ENCODE peak calls at places on chromosomes 12 and 14, in eight cellular contexts. One of them, this sample, is unnamed.

GRCh38 chr12:40760821-40761220 is 68.6 kb downstream of the CNTN1 start:
- DNase-seq in endothelial cell of umbilical vein: no peak
- DNase-seq in ovary: no peak
- DNase-seq in breast epithelium: no peak
- DNase-seq in uterus: no peak
- DNase-seq in suprapubic skin: no peak
- DNase-seq in body of pancreas: no peak
- DNase-seq in right lobe of liver: no peak
- DNase-seq in this sample: no peak

GRCh38 chr12:56758728-56759269 is 4.3 kb upstream of the HSD17B6 start:
- DNase-seq in endothelial cell of umbilical vein: no peak
- DNase-seq in ovary: no peak
- DNase-seq in breast epithelium: no peak
- DNase-seq in uterus: no peak
- DNase-seq in suprapubic skin: no peak
- DNase-seq in body of pancreas: no peak
- DNase-seq in right lobe of liver: no peak
- DNase-seq in this sample: no peak

GRCh38 chr14:96852823-96853422 is 55.7 kb downstream of the VRK1 start:
- DNase-seq in endothelial cell of umbilical vein: peak
- DNase-seq in ovary: no peak
- DNase-seq in breast epithelium: no peak
- DNase-seq in uterus: no peak
- DNase-seq in suprapubic skin: no peak
- DNase-seq in body of pancreas: no peak
- DNase-seq in right lobe of liver: no peak
- DNase-seq in this sample: no peak

GRCh38 chr12:124565656-124566180 is 1.7 kb downstream of the NCOR2 start:
- DNase-seq in endothelial cell of umbilical vein: no peak
- DNase-seq in ovary: peak
- DNase-seq in breast epithelium: no peak
- DNase-seq in uterus: peak
- DNase-seq in suprapubic skin: peak
- DNase-seq in body of pancreas: no peak
- DNase-seq in right lobe of liver: no peak
- DNase-seq in this sample: peak

GRCh38 chr12:40689576-40689975 is 2.7 kb upstream of the CNTN1 start:
- DNase-seq in endothelial cell of umbilical vein: no peak
- DNase-seq in ovary: no peak
- DNase-seq in breast epithelium: no peak
- DNase-seq in uterus: no peak
- DNase-seq in suprapubic skin: no peak
- DNase-seq in body of pancreas: no peak
- DNase-seq in right lobe of liver: no peak
- DNase-seq in this sample: no peak

GRCh38 chr14:70130498-70130897 is 58.3 kb downstream of the SLC8A3 start:
- DNase-seq in endothelial cell of umbilical vein: no peak
- DNase-seq in ovary: no peak
- DNase-seq in breast epithelium: no peak
- DNase-seq in uterus: no peak
- DNase-seq in suprapubic skin: no peak
- DNase-seq in body of pancreas: no peak
- DNase-seq in right lobe of liver: no peak
- DNase-seq in this sample: no peak

GRCh38 chr12:10849425-10849878 is at the start of gene PRR4:
- DNase-seq in endothelial cell of umbilical vein: no peak
- DNase-seq in ovary: no peak
- DNase-seq in breast epithelium: no peak
- DNase-seq in uterus: no peak
- DNase-seq in suprapubic skin: no peak
- DNase-seq in body of pancreas: no peak
- DNase-seq in right lobe of liver: no peak
- DNase-seq in this sample: no peak

GRCh38 chr12:6607751-6608591 is 792 bp upstream of the CHD4 start:
- DNase-seq in endothelial cell of umbilical vein: peak
- DNase-seq in ovary: peak
- DNase-seq in breast epithelium: peak
- DNase-seq in uterus: peak
- DNase-seq in suprapubic skin: no peak
- DNase-seq in body of pancreas: peak
- DNase-seq in right lobe of liver: no peak
- DNase-seq in this sample: no peak

GRCh38 chr12:40286583-40286982 is 61.8 kb downstream of the LRRK2 start:
- DNase-seq in endothelial cell of umbilical vein: no peak
- DNase-seq in ovary: no peak
- DNase-seq in breast epithelium: no peak
- DNase-seq in uterus: no peak
- DNase-seq in suprapubic skin: no peak
- DNase-seq in body of pancreas: no peak
- DNase-seq in right lobe of liver: no peak
- DNase-seq in this sample: no peak

GRCh38 chr12:13203028-13203922 is 6.7 kb downstream of the EMP1 start:
- DNase-seq in endothelial cell of umbilical vein: peak
- DNase-seq in ovary: no peak
- DNase-seq in breast epithelium: no peak
- DNase-seq in uterus: peak
- DNase-seq in suprapubic skin: peak
- DNase-seq in body of pancreas: no peak
- DNase-seq in right lobe of liver: no peak
- DNase-seq in this sample: peak

GRCh38 chr12:106522708-106523107 is 60.1 kb upstream of the RFX4 start:
- DNase-seq in endothelial cell of umbilical vein: no peak
- DNase-seq in ovary: no peak
- DNase-seq in breast epithelium: no peak
- DNase-seq in uterus: no peak
- DNase-seq in suprapubic skin: no peak
- DNase-seq in body of pancreas: no peak
- DNase-seq in right lobe of liver: no peak
- DNase-seq in this sample: no peak

GRCh38 chr12:6866163-6866919 is 990 bp upstream of the TPI1 start:
- DNase-seq in endothelial cell of umbilical vein: no peak
- DNase-seq in ovary: peak
- DNase-seq in breast epithelium: no peak
- DNase-seq in uterus: no peak
- DNase-seq in suprapubic skin: no peak
- DNase-seq in body of pancreas: no peak
- DNase-seq in right lobe of liver: no peak
- DNase-seq in this sample: peak

DNA sequence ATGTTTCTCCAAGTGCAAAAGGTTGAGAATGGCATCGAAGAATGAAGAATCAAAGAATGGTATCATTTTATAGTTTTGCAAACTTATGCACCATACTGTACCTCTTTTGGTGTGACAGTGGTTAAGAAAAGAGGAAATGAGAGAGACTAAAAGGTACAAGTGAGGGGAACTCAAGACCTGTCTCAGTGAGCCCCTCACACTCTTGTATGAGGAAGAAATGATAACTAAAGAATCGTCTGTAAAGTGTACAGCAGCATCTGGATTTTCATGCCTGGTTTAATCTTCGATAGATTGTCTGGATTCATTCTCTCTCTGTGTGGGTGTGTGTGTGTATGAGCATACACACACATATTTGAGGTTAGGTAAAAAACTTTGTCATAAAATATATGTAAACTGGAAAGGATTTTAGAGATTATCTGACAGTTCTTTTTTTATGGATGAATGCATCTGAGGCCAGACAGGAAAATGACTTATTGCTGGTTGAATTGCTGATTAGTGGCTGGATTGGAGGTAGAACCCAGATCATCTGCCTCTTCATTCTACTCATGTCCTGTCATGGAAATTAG is 15.9 kb upstream of the SLC38A2 start:
- DNase-seq in endothelial cell of umbilical vein: peak
- DNase-seq in ovary: no peak
- DNase-seq in breast epithelium: no peak
- DNase-seq in uterus: no peak
- DNase-seq in suprapubic skin: no peak
- DNase-seq in body of pancreas: no peak
- DNase-seq in right lobe of liver: no peak
- DNase-seq in this sample: no peak
- H3K27ac ChIP-seq in endothelial cell of umbilical vein: no peak
- H3K27ac ChIP-seq in ovary: no peak
- H3K27ac ChIP-seq in breast epithelium: no peak
- H3K27ac ChIP-seq in uterus: peak
- H3K27ac ChIP-seq in suprapubic skin: peak
- H3K27ac ChIP-seq in body of pancreas: no peak
- H3K27ac ChIP-seq in right lobe of liver: peak
- H3K27ac ChIP-seq in this sample: peak

DNA sequence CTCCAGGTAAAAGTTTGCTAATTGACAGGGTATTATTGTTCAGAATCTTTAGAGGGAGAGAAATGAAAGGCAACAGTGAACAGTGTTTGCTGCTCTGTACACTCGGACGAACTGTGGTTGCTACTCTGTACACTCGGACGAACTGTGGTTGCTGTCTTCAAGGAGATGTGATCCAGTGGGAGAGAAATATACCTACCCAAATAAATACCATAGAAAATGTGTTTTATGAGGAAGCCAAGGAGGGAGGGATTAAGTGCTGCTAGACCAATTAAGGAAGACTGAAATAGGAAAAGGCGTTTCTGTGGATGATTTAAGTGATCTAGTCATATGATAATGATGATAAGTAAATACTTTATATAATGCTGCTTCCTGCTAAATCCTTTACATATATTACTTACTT is 2.7 kb downstream of the STK38L start:
- DNase-seq in endothelial cell of umbilical vein: peak
- DNase-seq in ovary: no peak
- DNase-seq in breast epithelium: no peak
- DNase-seq in uterus: no peak
- DNase-seq in suprapubic skin: no peak
- DNase-seq in body of pancreas: no peak
- DNase-seq in right lobe of liver: no peak
- DNase-seq in this sample: no peak
- TF ChIP-seq POLR2A in endothelial cell of umbilical vein: no peak
- TF ChIP-seq POLR2A in ovary: no peak
- TF ChIP-seq POLR2A in breast epithelium: no peak
- TF ChIP-seq POLR2A in uterus: no peak
- TF ChIP-seq POLR2A in suprapubic skin: no peak
- TF ChIP-seq POLR2A in body of pancreas: no peak
- TF ChIP-seq POLR2A in right lobe of liver: no peak
- TF ChIP-seq POLR2A in this sample: no peak

DNA sequence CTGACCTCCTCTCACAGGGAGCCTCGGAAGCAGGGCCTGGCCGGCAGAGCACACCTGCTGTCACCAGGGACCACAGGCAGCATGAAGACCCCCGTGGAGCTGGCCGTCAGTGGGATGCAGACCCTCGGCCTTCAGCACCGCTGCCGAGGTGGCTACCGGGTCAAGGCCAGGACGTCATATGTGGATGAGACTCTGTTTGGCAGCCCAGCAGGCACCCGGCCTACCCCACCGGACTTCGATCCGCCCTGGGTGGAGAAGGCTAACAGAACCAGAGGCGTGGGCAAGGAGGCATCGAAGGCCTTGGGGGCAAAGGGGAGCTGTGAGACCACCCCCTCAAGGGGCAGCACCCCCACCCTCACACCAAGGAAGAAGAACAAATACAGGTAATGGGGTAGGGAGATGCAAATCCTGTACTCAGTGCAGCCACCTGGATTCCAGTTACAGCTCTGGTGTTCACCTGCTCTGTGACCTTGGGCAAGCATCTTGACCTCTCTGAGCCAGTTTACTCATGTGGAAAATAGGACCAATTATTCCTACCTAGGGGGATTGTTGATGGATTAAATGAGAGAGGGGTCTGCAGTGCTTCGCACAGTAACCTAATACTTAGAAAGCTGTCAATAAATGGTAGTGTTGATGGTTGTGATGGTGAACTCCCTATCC is 1.3 kb downstream of the RITA1 start:
- DNase-seq in endothelial cell of umbilical vein: no peak
- DNase-seq in ovary: peak
- DNase-seq in breast epithelium: no peak
- DNase-seq in uterus: no peak
- DNase-seq in suprapubic skin: no peak
- DNase-seq in body of pancreas: no peak
- DNase-seq in right lobe of liver: peak
- DNase-seq in this sample: peak
- H3K4me3 ChIP-seq in endothelial cell of umbilical vein: no peak
- H3K4me3 ChIP-seq in ovary: no peak
- H3K4me3 ChIP-seq in breast epithelium: peak
- H3K4me3 ChIP-seq in uterus: no peak
- H3K4me3 ChIP-seq in suprapubic skin: peak
- H3K4me3 ChIP-seq in body of pancreas: no peak
- H3K4me3 ChIP-seq in right lobe of liver: peak
- H3K4me3 ChIP-seq in this sample: no peak

GRCh38 chr12:46958093-46958492 is 121.3 kb upstream of the PCED1B start:
- DNase-seq in endothelial cell of umbilical vein: no peak
- DNase-seq in ovary: no peak
- DNase-seq in breast epithelium: no peak
- DNase-seq in uterus: no peak
- DNase-seq in suprapubic skin: no peak
- DNase-seq in body of pancreas: no peak
- DNase-seq in right lobe of liver: no peak
- DNase-seq in this sample: no peak

GRCh38 chr12:46950116-46950515 is 124.3 kb upstream of the SLC38A4 start:
- DNase-seq in endothelial cell of umbilical vein: no peak
- DNase-seq in ovary: no peak
- DNase-seq in breast epithelium: no peak
- DNase-seq in uterus: no peak
- DNase-seq in suprapubic skin: no peak
- DNase-seq in body of pancreas: no peak
- DNase-seq in right lobe of liver: no peak
- DNase-seq in this sample: no peak

GRCh38 chr12:46956451-46957035 is 122.9 kb upstream of the PCED1B start:
- DNase-seq in endothelial cell of umbilical vein: no peak
- DNase-seq in ovary: no peak
- DNase-seq in breast epithelium: no peak
- DNase-seq in uterus: no peak
- DNase-seq in suprapubic skin: no peak
- DNase-seq in body of pancreas: no peak
- DNase-seq in right lobe of liver: no peak
- DNase-seq in this sample: no peak

GRCh38 chr12:46948936-46949555 is 123.2 kb upstream of the SLC38A4 start:
- DNase-seq in endothelial cell of umbilical vein: no peak
- DNase-seq in ovary: no peak
- DNase-seq in breast epithelium: no peak
- DNase-seq in uterus: no peak
- DNase-seq in suprapubic skin: no peak
- DNase-seq in body of pancreas: no peak
- DNase-seq in right lobe of liver: no peak
- DNase-seq in this sample: no peak

GRCh38 chr12:46952880-46953517 is 126.4 kb upstream of the PCED1B start:
- DNase-seq in endothelial cell of umbilical vein: no peak
- DNase-seq in ovary: no peak
- DNase-seq in breast epithelium: no peak
- DNase-seq in uterus: no peak
- DNase-seq in suprapubic skin: no peak
- DNase-seq in body of pancreas: no peak
- DNase-seq in right lobe of liver: no peak
- DNase-seq in this sample: no peak
- H3K27ac ChIP-seq in endothelial cell of umbilical vein: no peak
- H3K27ac ChIP-seq in ovary: no peak
- H3K27ac ChIP-seq in breast epithelium: no peak
- H3K27ac ChIP-seq in uterus: no peak
- H3K27ac ChIP-seq in suprapubic skin: no peak
- H3K27ac ChIP-seq in body of pancreas: no peak
- H3K27ac ChIP-seq in right lobe of liver: no peak
- H3K27ac ChIP-seq in this sample: no peak

GRCh38 chr12:49870501-49871262 is 27.8 kb upstream of the BCDIN3D start:
- DNase-seq in endothelial cell of umbilical vein: no peak
- DNase-seq in ovary: no peak
- DNase-seq in breast epithelium: peak
- DNase-seq in uterus: no peak
- DNase-seq in suprapubic skin: no peak
- DNase-seq in body of pancreas: no peak
- DNase-seq in right lobe of liver: no peak
- DNase-seq in this sample: no peak
- TF ChIP-seq POLR2A in endothelial cell of umbilical vein: no peak
- TF ChIP-seq POLR2A in ovary: no peak
- TF ChIP-seq POLR2A in breast epithelium: no peak
- TF ChIP-seq POLR2A in uterus: no peak
- TF ChIP-seq POLR2A in suprapubic skin: no peak
- TF ChIP-seq POLR2A in body of pancreas: no peak
- TF ChIP-seq POLR2A in right lobe of liver: no peak
- TF ChIP-seq POLR2A in this sample: no peak

GRCh38 chr12:47274725-47275124 is 195.0 kb upstream of the AMIGO2 start:
- DNase-seq in endothelial cell of umbilical vein: no peak
- DNase-seq in ovary: no peak
- DNase-seq in breast epithelium: no peak
- DNase-seq in uterus: no peak
- DNase-seq in suprapubic skin: no peak
- DNase-seq in body of pancreas: no peak
- DNase-seq in right lobe of liver: no peak
- DNase-seq in this sample: no peak
- H3K4me3 ChIP-seq in endothelial cell of umbilical vein: no peak
- H3K4me3 ChIP-seq in ovary: no peak
- H3K4me3 ChIP-seq in breast epithelium: no peak
- H3K4me3 ChIP-seq in uterus: no peak
- H3K4me3 ChIP-seq in suprapubic skin: no peak
- H3K4me3 ChIP-seq in body of pancreas: no peak
- H3K4me3 ChIP-seq in right lobe of liver: no peak
- H3K4me3 ChIP-seq in this sample: no peak

This sample was measured in upper lobe of left lung.